ENCODE peak calls at places on chromosomes 13 and 19, in ten cellular contexts. U, D, N, Y, B, I, Z, G, M and H are unnamed samples.

GRCh38 chr19:1026189-1027019 is at the start of gene CNN2:
- DNase-seq in U (peak; percentile 67), D (peak; percentile 84), N (peak; percentile 80), Y (peak; percentile 78), B (peak; percentile 82), I (no peak), Z (peak; percentile 91), G (no peak), M (peak; percentile 91), H (no peak)

GRCh38 chr13:20400774-20401173 is 124.9 kb downstream of the CRYL1 start:
- DNase-seq in U (peak; percentile 63), D (no peak), N (no peak), Y (peak; percentile 66), B (no peak), I (peak; percentile 13), Z (no peak), G (no peak), M (peak; percentile 42), H (peak; percentile 16)

GRCh38 chr13:32047088-32047487 is 15.5 kb downstream of the FRY start:
- DNase-seq in U (no peak), D (no peak), N (no peak), Y (no peak), B (no peak), I (no peak), Z (no peak), G (no peak), M (no peak), H (no peak)

GRCh38 chr13:23547000-23547590 is 23.1 kb upstream of the TNFRSF19 start:
- DNase-seq in U (peak; percentile 7), D (no peak), N (peak; percentile 53), Y (peak; percentile 40), B (peak; percentile 80), I (no peak), Z (no peak), G (no peak), M (peak; percentile 67), H (no peak)

GRCh38 chr13:31240921-31241320 is 41.1 kb downstream of the B3GLCT start:
- DNase-seq in U (no peak), D (no peak), N (no peak), Y (no peak), B (no peak), I (no peak), Z (no peak), G (no peak), M (peak; percentile 48), H (no peak)

GRCh38 chr19:55638864-55639359 is 1.9 kb upstream of the ZNF580 start:
- DNase-seq in U (peak; percentile 21), D (peak; percentile 50), N (peak; percentile 60), Y (peak; percentile 37), B (peak; percentile 29), I (no peak), Z (no peak), G (no peak), M (peak; percentile 41), H (no peak)

GRCh38 chr13:51208707-51209106 is 13.5 kb upstream of the FAM124A start:
- DNase-seq in U (no peak), D (no peak), N (no peak), Y (no peak), B (no peak), I (no peak), Z (no peak), G (no peak), M (no peak), H (no peak)

GRCh38 chr13:25923217-25924085 is 128.4 kb downstream of the SHISA2 start:
- DNase-seq in U (no peak), D (no peak), N (no peak), Y (no peak), B (no peak), I (no peak), Z (no peak), G (no peak), M (peak; percentile 56), H (no peak)

GRCh38 chr19:18735324-18735723 is 51.8 kb downstream of the CRTC1 start:
- DNase-seq in U (no peak), D (no peak), N (no peak), Y (no peak), B (no peak), I (no peak), Z (no peak), G (no peak), M (no peak), H (no peak)

GRCh38 chr19:3665681-3666544 is 34.4 kb downstream of the PIP5K1C start:
- DNase-seq in U (no peak), D (peak; percentile 74), N (peak; percentile 71), Y (peak; percentile 17), B (peak; percentile 80), I (no peak), Z (peak; percentile 73), G (no peak), M (peak; percentile 37), H (no peak)

GRCh38 chr19:40807147-40808020 is 8.4 kb downstream of the EGLN2 start:
- DNase-seq in U (no peak), D (no peak), N (no peak), Y (no peak), B (no peak), I (no peak), Z (no peak), G (no peak), M (no peak), H (no peak)

GRCh38 chr19:5997371-5997770 is 19.4 kb upstream of the RANBP3 start:
- DNase-seq in U (no peak), D (no peak), N (no peak), Y (no peak), B (no peak), I (no peak), Z (no peak), G (no peak), M (no peak), H (no peak)

DNA sequence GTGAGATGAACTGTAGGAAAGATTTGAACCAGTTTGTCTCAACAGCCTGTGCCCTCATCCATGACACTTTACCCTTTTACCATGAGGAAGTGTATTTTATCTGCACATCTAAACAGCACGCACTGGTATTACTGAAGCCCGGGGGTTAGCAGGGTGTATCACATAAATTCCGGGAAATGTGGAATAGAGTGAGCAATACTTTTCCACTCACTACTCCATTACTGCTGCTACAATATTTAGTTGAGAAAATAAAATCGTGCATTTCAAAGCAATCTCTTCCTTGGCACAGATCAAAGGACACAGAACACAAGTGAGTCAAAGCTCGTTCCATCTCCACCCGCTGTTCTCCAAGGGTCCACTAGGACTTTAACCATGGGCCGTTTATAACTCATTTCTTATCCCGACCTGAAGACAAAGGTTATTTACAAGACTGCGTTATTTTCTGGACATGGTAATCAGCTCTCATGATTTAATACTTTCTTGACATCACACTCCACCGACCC is 35.2 kb downstream of the STK24 start:
- DNase-seq in U (no peak), D (no peak), N (no peak), Y (no peak), B (no peak), I (no peak), Z (no peak), G (no peak), M (no peak), H (no peak)
- TF ChIP-seq CTCF in U (no peak), D (no peak), N (no peak), Y (peak; percentile 25), B (no peak), I (no peak), Z (no peak), G (no peak), M (no peak), H (no peak)

GRCh38 chr13:71780546-71780945 is 86.5 kb downstream of the DACH1 start:
- DNase-seq in U (no peak), D (no peak), N (no peak), Y (no peak), B (no peak), I (no peak), Z (no peak), G (no peak), M (no peak), H (no peak)
- H3K4me3 ChIP-seq in U (no peak overlapping the region), D (no peak overlapping the region), N (no peak overlapping the region), Y (no peak overlapping the region), B (no peak overlapping the region), I (no peak overlapping the region), Z (no peak overlapping the region), G (no peak overlapping the region), M (no peak overlapping the region), H (no peak overlapping the region)

GRCh38 chr19:13002389-13002898 is 7.2 kb downstream of the NFIX start:
- DNase-seq in U (no peak), D (no peak), N (peak; percentile 79), Y (no peak), B (peak; percentile 66), I (no peak), Z (peak; percentile 54), G (no peak), M (no peak), H (no peak)
- TF ChIP-seq CTCF in U (no peak), D (no peak), N (no peak), Y (no peak), B (peak; percentile 52), I (no peak), Z (no peak), G (no peak), M (no peak), H (no peak)

DNA sequence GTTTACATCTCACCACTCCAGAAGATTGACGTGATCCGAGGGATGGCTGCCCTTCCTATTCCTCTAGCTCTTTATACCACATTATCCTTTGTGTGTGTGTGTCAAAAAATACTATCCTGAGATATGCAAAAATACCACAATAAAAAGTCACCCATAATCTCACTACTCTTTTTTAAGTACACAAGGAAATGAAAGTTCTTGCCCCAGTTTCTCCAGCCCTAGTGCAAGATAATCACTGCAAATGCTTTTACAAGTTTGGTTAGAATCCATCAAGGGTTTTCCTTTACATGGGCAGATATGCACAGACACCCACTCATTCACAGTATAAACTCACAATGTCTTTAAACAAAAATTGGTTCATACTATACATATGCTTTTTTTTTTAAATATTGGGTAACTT is 89.3 kb downstream of the DIAPH3 start:
- DNase-seq in U (peak; percentile 50), D (no peak), N (no peak), Y (no peak), B (no peak), I (peak; percentile 10), Z (no peak), G (no peak), M (no peak), H (no peak)
- H3K4me3 ChIP-seq in U (no peak overlapping the region), D (no peak overlapping the region), N (no peak overlapping the region), Y (no peak overlapping the region), B (no peak overlapping the region), I (no peak overlapping the region), Z (no peak overlapping the region), G (no peak overlapping the region), M (no peak overlapping the region), H (no peak overlapping the region)

DNA sequence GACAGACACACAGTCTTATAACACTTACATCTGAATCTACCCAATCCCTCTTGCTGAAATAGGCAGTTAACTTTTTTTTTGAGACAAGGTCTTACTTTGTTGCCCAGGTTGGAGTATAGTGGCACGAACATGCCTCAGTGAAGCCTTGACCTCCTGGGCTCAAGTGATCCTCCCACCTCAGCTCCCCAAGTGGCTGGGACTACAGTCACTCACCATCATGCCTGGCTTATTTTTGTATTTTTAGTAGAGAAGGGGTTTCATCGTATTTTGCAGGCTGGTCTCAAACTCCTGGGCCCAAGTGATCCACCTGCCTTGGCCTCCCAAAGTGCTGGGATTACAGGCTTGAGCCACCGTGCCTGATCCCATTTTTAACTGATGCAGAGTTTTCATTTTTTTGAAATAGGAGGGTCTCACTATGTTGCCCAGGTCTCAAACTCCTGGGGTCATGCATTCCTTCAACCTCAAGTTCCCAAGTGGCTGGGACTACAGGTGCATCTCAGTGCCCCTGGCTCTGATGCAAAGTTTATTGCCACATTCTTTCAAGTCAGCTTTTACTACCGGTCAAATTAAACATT is 7.6 kb downstream of the ELF1 start:
- DNase-seq in U (no peak), D (no peak), N (no peak), Y (no peak), B (no peak), I (no peak), Z (no peak), G (no peak), M (no peak), H (no peak)
- TF ChIP-seq CTCF in U (no peak), D (no peak), N (no peak), Y (no peak), B (no peak), I (no peak), Z (no peak), G (no peak), M (no peak), H (no peak)